ENCODE peak calls at places on chromosomes 2 and 18, in six cellular contexts. O is stimulated activated CD4-positive, alpha-beta T cell treated with anti-CD3 and anti-CD28 coated beads, Interleukin-15, amount 100 ng/mL, for 24 hours; Y is GM10248; Q is mucosa of gallbladder; K is HFF-Myc; C is B cell. G is an unnamed sample.

GRCh38 chr2:1727101-1727771 is 17.1 kb downstream of the PXDN start:
- DNase-seq in O (no peak), Y (no peak), Q (no peak), K (no peak), C (no peak), G (no peak)

GRCh38 chr2:215729985-215730620 is 283.2 kb downstream of the MREG start:
- DNase-seq in O (no peak), Y (no peak), Q (no peak), K (no peak), C (no peak), G (no peak)

GRCh38 chr2:136378712-136379595 is 261.0 kb upstream of the CXCR4 start:
- DNase-seq in O (peak; percentile 81), Y (peak; percentile 42), Q (peak; percentile 56), K (peak; percentile 16), C (peak; percentile 85), G (peak; percentile 22)

GRCh38 chr2:179702912-179703311 is 158.5 kb downstream of the ZNF385B start:
- DNase-seq in O (no peak), Y (no peak), Q (no peak), K (no peak), C (no peak), G (no peak)

GRCh38 chr2:54073796-54074195 is 41.6 kb upstream of the ACYP2 start:
- DNase-seq in O (peak; percentile 12), Y (no peak), Q (no peak), K (no peak), C (no peak), G (no peak)

GRCh38 chr2:7685342-7686015 is 768.3 kb downstream of the RNF144A start:
- DNase-seq in O (no peak), Y (no peak), Q (no peak), K (no peak), C (no peak), G (no peak)

GRCh38 chr2:19829672-19830071 is 72.1 kb downstream of the TTC32 start:
- DNase-seq in O (no peak), Y (no peak), Q (no peak), K (no peak), C (no peak), G (no peak)

GRCh38 chr2:230077851-230078547 is 9.3 kb upstream of the SLC16A14 start:
- DNase-seq in O (no peak), Y (no peak), Q (no peak), K (no peak), C (no peak), G (no peak)

GRCh38 chr2:160209457-160209856 is 9.4 kb upstream of the ITGB6 start:
- DNase-seq in O (no peak), Y (no peak), Q (no peak), K (peak; percentile 59), C (no peak), G (no peak)

GRCh38 chr2:119702918-119703401 is 24.0 kb downstream of the TMEM177 start:
- DNase-seq in O (peak; percentile 78), Y (peak; percentile 85), Q (peak; percentile 53), K (peak; percentile 17), C (peak; percentile 71), G (no peak)

GRCh38 chr18:78559584-78559983 is 420.0 kb upstream of the SALL3 start:
- DNase-seq in O (no peak), Y (no peak), Q (no peak), K (no peak), C (no peak), G (no peak)

GRCh38 chr2:121662651-121663050 is 13.4 kb upstream of the CLASP1 start:
- DNase-seq in O (no peak), Y (no peak), Q (no peak), K (no peak), C (no peak), G (no peak)

GRCh38 chr18:59265246-59266018 is 7.8 kb downstream of the RAX start:
- DNase-seq in O (peak; percentile 75), Y (peak; percentile 65), Q (no peak), K (no peak), C (peak; percentile 48), G (no peak)

GRCh38 chr2:96175951-96176350 is 30.7 kb upstream of the DUSP2 start:
- DNase-seq in O (no peak), Y (peak; percentile 22), Q (no peak), K (no peak), C (no peak), G (no peak)

GRCh38 chr18:77131652-77132368 is 773 bp downstream of the MBP start:
- DNase-seq in O (peak; percentile 49), Y (peak; percentile 75), Q (peak; percentile 66), K (no peak), C (peak; percentile 62), G (no peak)

GRCh38 chr2:124585277-124585676 is 560.2 kb downstream of the CNTNAP5 start:
- DNase-seq in O (no peak), Y (no peak), Q (no peak), K (no peak), C (no peak), G (no peak)

GRCh38 chr2:109438773-109439191 is 175.0 kb downstream of the SEPTIN10 start:
- DNase-seq in O (no peak), Y (no peak), Q (no peak), K (no peak), C (no peak), G (no peak)

GRCh38 chr2:238731961-238732360 is 115.9 kb upstream of the TWIST2 start:
- DNase-seq in O (no peak), Y (no peak), Q (no peak), K (no peak), C (no peak), G (no peak)

GRCh38 chr2:14297340-14297739 is 335.2 kb upstream of the LRATD1 start:
- DNase-seq in O (no peak), Y (no peak), Q (no peak), K (no peak), C (no peak), G (no peak)

GRCh38 chr18:29501952-29502351 is 1325.0 kb upstream of the CDH2 start:
- DNase-seq in O (no peak), Y (no peak), Q (no peak), K (peak; percentile 5), C (no peak), G (no peak)

GRCh38 chr2:37831081-37831780 is 93.9 kb upstream of the RMDN2 start:
- DNase-seq in O (no peak), Y (no peak), Q (no peak), K (no peak), C (no peak), G (no peak)

GRCh38 chr18:267380-267687 is 513 bp downstream of the THOC1 start:
- DNase-seq in O (no peak), Y (no peak), Q (no peak), K (no peak), C (no peak), G (no peak)

GRCh38 chr18:35138773-35139172 is 97.6 kb downstream of the MAPRE2 start:
- DNase-seq in O (no peak), Y (no peak), Q (no peak), K (no peak), C (no peak), G (no peak)

GRCh38 chr2:72893594-72894319 is 6.5 kb downstream of the SPR start:
- DNase-seq in O (peak; percentile 63), Y (peak; percentile 76), Q (no peak), K (no peak), C (peak; percentile 52), G (peak; percentile 32)

GRCh38 chr2:86764661-86765307 is 25.9 kb downstream of the CD8A start:
- DNase-seq in O (no peak), Y (peak; percentile 60), Q (no peak), K (peak; percentile 12), C (peak; percentile 53), G (no peak)

GRCh38 chr2:23452853-23453420 is 68.0 kb downstream of the KLHL29 start:
- DNase-seq in O (peak; percentile 43), Y (peak; percentile 40), Q (no peak), K (no peak), C (peak; percentile 9), G (peak; percentile 68)

GRCh38 chr18:56148373-56148772 is 490.0 kb downstream of the TXNL1 start:
- DNase-seq in O (no peak), Y (no peak), Q (no peak), K (peak; percentile 30), C (no peak), G (no peak)

GRCh38 chr2:180660207-180660606 is 320.2 kb upstream of the UBE2E3 start:
- DNase-seq in O (no peak), Y (no peak), Q (no peak), K (no peak), C (no peak), G (no peak)

GRCh38 chr2:20665261-20666113 is 1.5 kb upstream of the GDF7 start:
- DNase-seq in O (peak; percentile 27), Y (no peak), Q (no peak), K (no peak), C (no peak), G (no peak)

GRCh38 chr2:230722207-230722606 is 9.6 kb downstream of the CAB39 start:
- DNase-seq in O (no peak), Y (no peak), Q (no peak), K (no peak), C (no peak), G (no peak)

G was measured in SK-N-MC.